ENCODE peak calls at places on chromosome 14, in four cellular contexts. One of them, this sample, is unnamed.
A peak's percentile ranks its signal among the peaks of the same experiment; 100 is the strongest.

GRCh38 chr14:69789118-69789640 is 7.9 kb downstream of the SLC10A1 start:
- DNase-seq in activated CD8-positive, alpha-beta memory T cell treated with anti-CD3 and anti-CD28 coated beads for 1 hour: no peak
- DNase-seq in NCI-H345: no peak
- DNase-seq in PC-9: no peak
- DNase-seq in this sample: no peak

GRCh38 chr14:100903672-100904185 is at the start of gene RTL1:
- DNase-seq in activated CD8-positive, alpha-beta memory T cell treated with anti-CD3 and anti-CD28 coated beads for 1 hour: no peak
- DNase-seq in NCI-H345: no peak
- DNase-seq in PC-9: no peak
- DNase-seq in this sample: no peak

GRCh38 chr14:22489957-22490950 is 98.8 kb downstream of the DAD1 start:
- DNase-seq in activated CD8-positive, alpha-beta memory T cell treated with anti-CD3 and anti-CD28 coated beads for 1 hour: no peak
- DNase-seq in NCI-H345: no peak
- DNase-seq in PC-9: no peak
- DNase-seq in this sample: no peak

GRCh38 chr14:104632781-104633180 is 28.2 kb upstream of the TMEM179 start:
- DNase-seq in activated CD8-positive, alpha-beta memory T cell treated with anti-CD3 and anti-CD28 coated beads for 1 hour: no peak
- DNase-seq in NCI-H345: peak; percentile 31
- DNase-seq in PC-9: no peak
- DNase-seq in this sample: no peak

GRCh38 chr14:46344327-46344937 is 307.1 kb downstream of the RPL10L start:
- DNase-seq in activated CD8-positive, alpha-beta memory T cell treated with anti-CD3 and anti-CD28 coated beads for 1 hour: no peak
- DNase-seq in NCI-H345: peak; percentile 38
- DNase-seq in PC-9: peak; percentile 1
- DNase-seq in this sample: no peak

GRCh38 chr14:41607119-41607785 is 576 bp downstream of the LRFN5 start:
- DNase-seq in activated CD8-positive, alpha-beta memory T cell treated with anti-CD3 and anti-CD28 coated beads for 1 hour: no peak
- DNase-seq in NCI-H345: peak; percentile 74
- DNase-seq in PC-9: no peak
- DNase-seq in this sample: peak; percentile 51

GRCh38 chr14:105411017-105411941 is 8.3 kb upstream of the MTA1 start:
- DNase-seq in activated CD8-positive, alpha-beta memory T cell treated with anti-CD3 and anti-CD28 coated beads for 1 hour: no peak
- DNase-seq in NCI-H345: peak; percentile 56
- DNase-seq in PC-9: peak; percentile 49
- DNase-seq in this sample: peak; percentile 52

GRCh38 chr14:95679148-95679547 is 7.1 kb upstream of the TCL1B start:
- DNase-seq in activated CD8-positive, alpha-beta memory T cell treated with anti-CD3 and anti-CD28 coated beads for 1 hour: no peak
- DNase-seq in NCI-H345: peak; percentile 90
- DNase-seq in PC-9: no peak
- DNase-seq in this sample: no peak

GRCh38 chr14:104223101-104223809 is 84.9 kb downstream of the KIF26A start:
- DNase-seq in activated CD8-positive, alpha-beta memory T cell treated with anti-CD3 and anti-CD28 coated beads for 1 hour: no peak
- DNase-seq in NCI-H345: peak; percentile 65
- DNase-seq in PC-9: no peak
- DNase-seq in this sample: peak; percentile 30

GRCh38 chr14:49867831-49868719 is 15.5 kb upstream of the NEMF start:
- DNase-seq in activated CD8-positive, alpha-beta memory T cell treated with anti-CD3 and anti-CD28 coated beads for 1 hour: peak; percentile 97
- DNase-seq in NCI-H345: peak; percentile 93
- DNase-seq in PC-9: peak; percentile 94
- DNase-seq in this sample: peak; percentile 94